ENCODE peak calls at places on chromosomes 3 and 15, in nine cellular contexts. N is COR-L47; D is activated T-cell treated with anti-CD3 and anti-CD28 coated beads, Interleukin-2, amount 50 U/mL, for 4 hours; I is central memory CD4-positive, alpha-beta T cell; S is amniotic epithelial cell; E is NCI-H1092; F is GM13977; Y is cardiac fibroblast; Q is IMR-90. U is an unnamed sample.

GRCh38 chr3:42300013-42300412 is 34.0 kb upstream of the CCK start:
- DNase-seq in E (no peak), I (no peak), N (no peak), S (peak), Y (peak), Q (peak), D (no peak), F (no peak), U (peak)

GRCh38 chr3:40178012-40178594 is 131.4 kb upstream of the EIF1B start:
- DNase-seq in Q (no peak), N (no peak), F (no peak), D (no peak), I (no peak), S (no peak), E (no peak), Y (no peak), U (no peak)

GRCh38 chr3:66603161-66603611 is 102.4 kb upstream of the LRIG1 start:
- DNase-seq in S (no peak), E (no peak), Y (peak), D (no peak), I (no peak), N (no peak), F (no peak), Q (no peak), U (no peak)

GRCh38 chr3:53166781-53167291 is 5.8 kb downstream of the PRKCD start:
- DNase-seq in E (no peak), Q (peak), D (no peak), I (no peak), Y (peak), S (peak), F (no peak), N (no peak), U (no peak)

GRCh38 chr3:54625805-54626787 is 301.8 kb downstream of the LRTM1 start:
- DNase-seq in D (no peak), N (no peak), I (no peak), Q (no peak), Y (no peak), S (no peak), E (no peak), F (no peak), U (no peak)

GRCh38 chr3:112346491-112347122 is 13.7 kb downstream of the CD200 start:
- DNase-seq in F (no peak), N (no peak), E (no peak), I (no peak), Q (no peak), D (no peak), Y (no peak), S (no peak), U (no peak)

GRCh38 chr3:23698652-23699313 is 107.0 kb upstream of the UBE2E1 start:
- DNase-seq in E (no peak), I (no peak), N (no peak), F (no peak), Q (no peak), S (no peak), Y (no peak), D (no peak), U (no peak)

GRCh38 chr3:162391301-162391700 is 894.7 kb downstream of the OTOL1 start:
- DNase-seq in F (no peak), Q (peak), S (peak), N (no peak), D (no peak), I (no peak), Y (peak), E (no peak), U (no peak)

GRCh38 chr3:11661052-11661656 is 17.4 kb upstream of the VGLL4 start:
- DNase-seq in Y (peak), Q (no peak), S (no peak), D (no peak), F (no peak), N (no peak), I (no peak), E (no peak), U (no peak)

GRCh38 chr3:127350172-127351050 is 62.6 kb upstream of the PRR20G start:
- DNase-seq in I (no peak), E (no peak), F (no peak), D (no peak), N (no peak), Y (no peak), S (no peak), Q (no peak), U (no peak)

GRCh38 chr15:29134641-29135071 is 135.0 kb downstream of the NSMCE3 start:
- DNase-seq in Y (no peak), E (no peak), D (no peak), N (no peak), F (no peak), I (no peak), S (no peak), Q (no peak), U (no peak)

GRCh38 chr3:43221076-43221475 is 65.3 kb upstream of the SNRK start:
- DNase-seq in E (no peak), I (no peak), D (no peak), F (no peak), Y (no peak), Q (no peak), N (no peak), S (peak), U (no peak)

GRCh38 chr15:75904241-75904631 is 558 bp downstream of the FBXO22 start:
- DNase-seq in S (peak), N (peak), Y (peak), I (no peak), Q (peak), E (peak), F (no peak), D (no peak), U (no peak)

GRCh38 chr15:59931642-59932296 is 72.3 kb upstream of the FOXB1 start:
- DNase-seq in I (no peak), F (no peak), D (no peak), S (no peak), N (no peak), Y (no peak), E (no peak), Q (no peak), U (no peak)

GRCh38 chr3:122183521-122183892 is at the start of gene CASR:
- DNase-seq in E (no peak), Q (no peak), D (no peak), S (peak), I (no peak), Y (peak), F (peak), N (no peak), U (no peak)

GRCh38 chr3:79297242-79297641 is 470.6 kb downstream of the ROBO1 start:
- DNase-seq in N (peak), D (no peak), I (no peak), F (no peak), Q (peak), E (peak), S (peak), Y (peak), U (no peak)

GRCh38 chr3:25781758-25782594 is 1.3 kb downstream of the NGLY1 start:
- DNase-seq in Q (no peak), E (no peak), N (no peak), Y (no peak), I (no peak), F (peak), S (no peak), D (no peak), U (no peak)

GRCh38 chr15:73873889-73874511 is 636 bp downstream of the TBC1D21 start:
- DNase-seq in S (peak), I (peak), D (no peak), N (no peak), Y (peak), F (peak), E (no peak), Q (peak), U (peak)

GRCh38 chr3:167983583-167983982 is 112.1 kb downstream of the GOLIM4 start:
- DNase-seq in Q (no peak), E (no peak), D (no peak), F (no peak), N (no peak), Y (no peak), S (no peak), I (no peak), U (no peak)

GRCh38 chr15:100783296-100783695 is 96.3 kb upstream of the ALDH1A3 start:
- DNase-seq in I (no peak), Q (no peak), Y (no peak), E (no peak), N (no peak), F (no peak), S (no peak), D (no peak), U (no peak)

GRCh38 chr3:43855674-43856299 is 165.0 kb downstream of the ABHD5 start:
- DNase-seq in E (peak), Y (peak), S (peak), D (peak), N (peak), F (peak), I (no peak), Q (peak), U (peak)

GRCh38 chr15:41940441-41940857 is 31.9 kb downstream of the EHD4 start:
- DNase-seq in Y (peak), F (no peak), S (peak), Q (peak), D (peak), N (no peak), I (peak), E (no peak), U (no peak)

GRCh38 chr3:128226794-128227399 is 73.6 kb downstream of the EEFSEC start:
- DNase-seq in S (peak), D (peak), N (peak), E (no peak), Y (peak), F (peak), I (peak), Q (peak), U (peak)

GRCh38 chr3:170421147-170421641 is 2.5 kb downstream of the CLDN11 start:
- DNase-seq in Y (peak), N (no peak), E (no peak), D (no peak), F (no peak), Q (peak), S (no peak), I (no peak), U (no peak)

GRCh38 chr3:172201990-172202318 is 162.6 kb downstream of the FNDC3B start:
- DNase-seq in E (no peak), Y (peak), Q (peak), N (no peak), D (no peak), I (no peak), F (no peak), S (peak), U (no peak)

GRCh38 chr15:67922971-67923646 is 83.3 kb upstream of the RNU6-1 start:
- DNase-seq in S (no peak), Q (no peak), Y (no peak), E (peak), F (no peak), N (peak), D (no peak), I (no peak), U (no peak)

GRCh38 chr3:179449621-179450020 is 1.6 kb downstream of the GNB4 start:
- DNase-seq in Y (peak), N (no peak), D (no peak), F (no peak), S (no peak), E (no peak), I (no peak), Q (peak), U (no peak)

GRCh38 chr3:139281512-139282196 is 62.2 kb upstream of the MRPS22 start:
- DNase-seq in S (no peak), I (no peak), N (peak), Y (no peak), D (no peak), Q (no peak), F (no peak), E (no peak), U (no peak)

GRCh38 chr15:70192041-70192440 is 94.3 kb upstream of the TLE3 start:
- DNase-seq in Q (no peak), I (no peak), E (no peak), S (no peak), D (no peak), N (no peak), Y (no peak), F (no peak), U (no peak)

GRCh38 chr3:66411436-66411835 is 89.4 kb downstream of the LRIG1 start:
- DNase-seq in Y (peak), E (no peak), F (no peak), Q (no peak), D (no peak), N (no peak), S (no peak), I (no peak), U (no peak)

GRCh38 chr3:170063691-170064090 is 25.9 kb downstream of the GPR160 start:
- DNase-seq in S (no peak), Y (no peak), F (no peak), I (no peak), Q (no peak), N (no peak), E (no peak), D (no peak), U (no peak)

GRCh38 chr3:13016083-13016725 is 57.0 kb downstream of the IQSEC1 start:
- DNase-seq in Q (no peak), D (no peak), E (peak), F (peak), S (no peak), Y (no peak), I (peak), N (no peak), U (no peak)

GRCh38 chr3:13303410-13303809 is 116.7 kb downstream of the NUP210 start:
- DNase-seq in S (no peak), F (no peak), E (no peak), N (no peak), D (no peak), Q (no peak), I (no peak), Y (no peak), U (no peak)

GRCh38 chr3:43477600-43477999 is 144.2 kb downstream of the ANO10 start:
- DNase-seq in Q (no peak), E (no peak), S (no peak), F (no peak), I (peak), D (peak), N (no peak), Y (peak), U (no peak)

U was measured in NCI-H460.